ENCODE peak calls at places on chromosomes 11 and 22, in seven cellular contexts. R, F, Q, Z, J, A and W are unnamed samples.

GRCh38 chr22:35156945-35157344 is 91.0 kb downstream of the ISX start:
- DNase-seq in A (no peak), F (no peak), R (peak), Z (no peak), Q (no peak), J (no peak), W (no peak)

GRCh38 chr11:33695051-33695566 is 5.5 kb downstream of the C11orf91 start:
- DNase-seq in Q (peak), J (no peak), R (no peak), F (no peak), Z (no peak), A (peak), W (no peak)

GRCh38 chr11:78097666-78098385 is 18.2 kb upstream of the NDUFC2 start:
- DNase-seq in F (no peak), A (no peak), Z (no peak), Q (no peak), R (no peak), J (no peak), W (no peak)

GRCh38 chr11:96001037-96001436 is 77.1 kb upstream of the MTMR2 start:
- DNase-seq in A (no peak), J (peak), Q (no peak), Z (peak), F (peak), R (peak), W (no peak)

GRCh38 chr11:45110562-45110961 is 35.9 kb upstream of the PRDM11 start:
- DNase-seq in A (no peak), Q (no peak), F (peak), J (peak), R (no peak), Z (peak), W (no peak)

GRCh38 chr11:12285106-12285505 is 92.3 kb upstream of the PARVA start:
- DNase-seq in J (peak), R (peak), F (no peak), A (no peak), Q (no peak), Z (no peak), W (no peak)

GRCh38 chr11:110777765-110778164 is 65.5 kb upstream of the ARHGAP20 start:
- DNase-seq in J (peak), F (peak), A (no peak), R (no peak), Z (peak), Q (no peak), W (no peak)

GRCh38 chr11:80054582-80055165 is 613.8 kb upstream of the TENM4 start:
- DNase-seq in F (no peak), R (no peak), Z (no peak), J (no peak), A (no peak), Q (no peak), W (no peak)

GRCh38 chr11:132402056-132402684 is 1031.8 kb downstream of the NTM start:
- DNase-seq in A (no peak), Z (no peak), Q (peak), J (peak), F (peak), R (no peak), W (no peak)

GRCh38 chr22:39946571-39947407 is 13.4 kb upstream of the TMA7B start:
- DNase-seq in R (no peak), J (no peak), Q (no peak), F (no peak), A (no peak), Z (peak), W (no peak)

GRCh38 chr11:102280237-102280833 is 36.9 kb upstream of the BIRC3 start:
- DNase-seq in R (no peak), Q (no peak), Z (no peak), F (no peak), A (no peak), J (no peak), W (no peak)

GRCh38 chr22:41284465-41284864 is 1.5 kb downstream of the RANGAP1 start:
- DNase-seq in Z (no peak), J (no peak), R (no peak), A (no peak), F (no peak), Q (peak), W (no peak)

GRCh38 chr22:20009018-20009482 is 7.6 kb downstream of the ARVCF start:
- DNase-seq in F (no peak), J (no peak), Q (no peak), A (peak), Z (no peak), R (no peak), W (no peak)

GRCh38 chr11:44916797-44917196 is 33.9 kb downstream of the TP53I11 start:
- DNase-seq in Q (no peak), Z (no peak), R (no peak), A (no peak), J (no peak), F (no peak), W (no peak)

GRCh38 chr11:11463397-11463796 is 110.3 kb upstream of the CSNK2A3 start:
- DNase-seq in J (no peak), F (no peak), A (no peak), Q (no peak), Z (no peak), R (no peak), W (no peak)

GRCh38 chr11:30046211-30046945 is 29.5 kb upstream of the KCNA4 start:
- DNase-seq in F (no peak), Z (no peak), Q (no peak), A (no peak), R (no peak), J (no peak), W (no peak)

GRCh38 chr22:38136607-38137006 is 26.1 kb upstream of the BAIAP2L2 start:
- DNase-seq in J (no peak), A (no peak), F (no peak), Z (no peak), R (no peak), Q (no peak), W (no peak)

GRCh38 chr22:35174398-35174797 is 82.9 kb upstream of the HMGXB4 start:
- DNase-seq in Q (no peak), J (no peak), A (no peak), Z (no peak), R (no peak), F (no peak), W (no peak)

GRCh38 chr22:45930324-45930723 is 46.6 kb downstream of the WNT7B start:
- DNase-seq in Q (no peak), R (no peak), F (no peak), Z (no peak), A (no peak), J (no peak), W (no peak)

GRCh38 chr11:74011360-74012071 is 2.6 kb upstream of the UCP3 start:
- DNase-seq in R (no peak), A (no peak), J (peak), Z (no peak), Q (no peak), F (no peak), W (peak)

GRCh38 chr11:1548221-1549070 is 23.6 kb downstream of the DUSP8 start:
- DNase-seq in F (peak), J (peak), A (peak), Z (peak), Q (peak), R (peak), W (no peak)

GRCh38 chr11:80727315-80727714 is 1286.5 kb upstream of the TENM4 start:
- DNase-seq in J (no peak), R (no peak), Z (no peak), A (no peak), Q (no peak), F (no peak), W (no peak)

GRCh38 chr11:130217133-130217631 is 57.6 kb downstream of the ST14 start:
- DNase-seq in J (no peak), A (peak), Z (no peak), F (no peak), R (peak), Q (no peak), W (no peak)

GRCh38 chr11:117618956-117619355 is 178.1 kb downstream of the DSCAML1 start:
- DNase-seq in J (no peak), R (no peak), F (no peak), Z (no peak), A (no peak), Q (no peak), W (no peak)

GRCh38 chr11:76152086-76152658 is 54.1 kb downstream of the WNT11 start:
- DNase-seq in A (peak), F (peak), Z (peak), R (peak), Q (peak), J (peak), W (peak)

GRCh38 chr11:3050386-3051325 is 6.6 kb downstream of the CARS1 start:
- DNase-seq in A (no peak), Q (no peak), R (no peak), F (no peak), J (no peak), Z (no peak), W (no peak)

GRCh38 chr11:57205046-57205671 is 23.4 kb downstream of the LRRC55 start:
- DNase-seq in Q (no peak), Z (no peak), F (no peak), A (no peak), R (no peak), J (peak), W (no peak)

GRCh38 chr11:95699631-95700470 is 89.7 kb downstream of the FAM76B start:
- DNase-seq in Z (no peak), A (no peak), J (peak), F (no peak), R (no peak), Q (no peak), W (peak)

GRCh38 chr11:46306296-46306853 is 28.9 kb downstream of the CREB3L1 start:
- DNase-seq in J (peak), R (no peak), A (no peak), F (no peak), Z (no peak), Q (no peak), W (no peak)

GRCh38 chr11:73001615-73002014 is 140.5 kb downstream of the FCHSD2 start:
- DNase-seq in F (no peak), A (no peak), R (no peak), J (no peak), Q (no peak), Z (no peak), W (no peak)

DNA sequence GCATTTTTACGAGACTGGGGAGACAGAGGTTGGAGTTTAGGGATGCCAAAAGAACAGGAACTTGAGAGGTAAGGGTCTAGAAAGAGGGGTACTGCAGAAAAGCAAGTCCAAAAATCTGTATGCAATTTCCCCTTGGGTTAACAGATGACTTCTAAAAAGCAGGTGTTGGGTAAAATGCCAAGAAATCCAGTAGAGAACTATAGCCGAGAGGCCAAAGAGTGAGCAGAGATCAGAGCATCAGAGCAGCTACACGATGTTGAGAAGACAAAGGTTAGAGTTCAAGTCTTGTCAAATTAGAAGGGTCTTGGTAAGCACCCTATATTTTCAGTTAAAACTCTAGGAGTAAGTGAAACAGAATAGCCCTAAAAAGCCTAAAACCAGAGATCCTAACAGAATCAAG is 145.2 kb downstream of the FCHSD2 start:
- DNase-seq in F (no peak), Q (no peak), Z (no peak), J (no peak), A (no peak), R (no peak), W (no peak)
- H3K27ac ChIP-seq in F (no peak), Q (no peak), Z (no peak), J (no peak), A (no peak), R (no peak), W (no peak)

GRCh38 chr22:50280708-50281383 is 10.7 kb upstream of the MAPK11 start:
- DNase-seq in R (no peak), F (no peak), Z (no peak), A (no peak), J (no peak), Q (no peak), W (no peak)
- H3K4me3 ChIP-seq in R (no peak), F (no peak), Z (no peak), A (no peak), J (no peak), Q (no peak), W (no peak)

DNA sequence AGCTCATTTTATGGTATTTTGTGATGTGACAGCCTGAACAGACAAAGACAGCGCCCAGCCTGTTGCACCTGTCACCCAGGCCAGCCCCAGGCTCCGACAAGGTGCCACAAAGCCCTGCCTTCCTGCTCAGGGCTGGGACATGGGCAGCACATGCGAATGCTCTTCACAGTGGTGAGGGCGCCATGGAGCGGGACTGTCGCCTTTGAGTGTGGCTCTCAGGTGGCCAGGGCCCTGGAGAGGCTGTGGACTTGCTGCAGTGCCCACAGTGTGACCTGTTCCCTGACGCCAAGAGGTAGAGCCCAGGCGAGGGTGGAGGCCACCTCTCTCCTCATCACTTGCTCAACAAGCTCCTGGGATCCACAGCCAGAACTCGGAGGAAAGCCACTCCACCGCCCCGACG is 346.3 kb downstream of the SHANK2 start:
- DNase-seq in J (no peak), Z (no peak), R (no peak), Q (no peak), F (no peak), A (peak), W (no peak)
- H3K27ac ChIP-seq in J (no peak), Z (no peak), R (no peak), Q (no peak), F (no peak), A (no peak), W (no peak)

GRCh38 chr11:134411887-134412507 is at the start of gene B3GAT1:
- DNase-seq in A (no peak), Q (no peak), R (no peak), J (no peak), F (no peak), Z (no peak), W (no peak)

GRCh38 chr11:134410766-134411165 is 1.3 kb downstream of the B3GAT1 start:
- DNase-seq in Z (no peak), A (no peak), J (no peak), Q (no peak), R (no peak), F (no peak), W (no peak)

GRCh38 chr11:134414036-134414731 is 2.1 kb upstream of the B3GAT1 start:
- DNase-seq in Z (no peak), Q (no peak), F (no peak), R (no peak), J (no peak), A (no peak), W (no peak)

GRCh38 chr11:134413334-134414035 is 1.4 kb upstream of the B3GAT1 start:
- DNase-seq in Q (no peak), J (no peak), F (no peak), R (no peak), A (no peak), Z (no peak), W (no peak)

GRCh38 chr11:134412508-134413333 is 679 bp upstream of the B3GAT1 start:
- DNase-seq in A (peak), Q (peak), F (no peak), Z (no peak), J (no peak), R (no peak), W (no peak)
- H3K4me3 ChIP-seq in A (no peak), Q (peak), F (peak), Z (peak), J (no peak), R (peak), W (no peak)

DNA sequence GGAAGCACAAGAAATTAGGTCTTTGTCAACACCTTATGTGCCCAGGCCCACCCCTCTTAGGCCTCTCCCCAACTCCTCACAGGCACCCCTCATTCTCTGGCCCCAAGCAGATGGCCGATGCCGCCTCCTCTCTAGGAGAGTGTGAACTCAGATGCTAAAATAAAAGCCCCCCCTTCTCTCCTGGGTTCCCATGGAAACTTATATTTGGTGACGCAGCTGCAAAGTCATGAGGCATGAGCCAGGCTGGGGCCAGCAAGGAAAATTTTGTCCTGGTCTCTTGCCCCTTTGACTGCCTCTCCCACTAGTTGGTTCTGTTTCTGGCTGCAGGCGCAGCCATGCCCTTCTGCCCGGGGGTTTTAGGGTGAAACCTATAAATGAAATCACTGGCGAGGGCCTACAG is 11.8 kb downstream of the RCOR2 start:
- DNase-seq in Q (no peak), A (no peak), F (no peak), J (peak), Z (no peak), R (no peak), W (no peak)
- H3K27ac ChIP-seq in Q (no peak), A (no peak), F (no peak), J (no peak), Z (no peak), R (no peak), W (no peak)

DNA sequence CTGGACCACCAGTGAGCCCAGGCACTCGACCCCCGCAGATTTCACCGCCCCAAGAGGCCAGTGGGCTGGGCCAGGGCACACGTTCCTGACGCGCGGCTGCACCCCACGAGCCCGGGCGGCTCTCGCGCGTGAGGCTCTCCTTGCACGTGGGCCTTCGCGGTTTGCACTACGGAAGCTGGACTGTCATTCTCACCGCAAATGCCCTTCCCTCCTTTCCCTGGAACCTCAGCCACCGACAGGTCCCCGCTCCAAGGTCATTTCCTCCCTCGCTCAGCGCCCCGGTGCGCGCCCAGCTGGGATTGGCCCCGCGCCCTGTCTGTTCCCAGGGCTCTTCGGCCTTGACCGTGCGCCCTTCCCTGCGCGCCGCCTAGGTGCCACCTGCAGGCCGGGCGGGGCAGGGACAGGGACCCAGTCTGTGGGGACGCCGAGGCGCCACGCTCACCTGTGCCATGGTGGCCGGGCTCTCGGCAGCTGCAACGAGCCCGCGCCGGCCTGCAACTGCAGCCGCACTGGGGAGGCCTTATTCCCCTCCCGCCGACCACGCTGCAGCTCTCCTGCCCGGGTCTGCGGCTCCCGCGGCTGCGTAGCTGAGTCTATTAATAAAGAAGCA is 2.1 kb upstream of the CPT1A start:
- DNase-seq in J (no peak), R (peak), Q (peak), A (peak), F (peak), Z (peak), W (peak)
- H3K4me3 ChIP-seq in J (no peak), R (peak), Q (peak), A (peak), F (peak), Z (peak), W (peak)

GRCh38 chr11:111917788-111918187 is 925 bp upstream of the C11orf52 start:
- DNase-seq in R (no peak), F (no peak), Z (no peak), J (no peak), A (no peak), Q (no peak), W (no peak)

GRCh38 chr11:111920908-111921307 is 2.2 kb downstream of the C11orf52 start:
- DNase-seq in Q (no peak), A (no peak), F (no peak), Z (no peak), J (no peak), R (no peak), W (no peak)

GRCh38 chr11:111916768-111917167 is 1.9 kb upstream of the C11orf52 start:
- DNase-seq in Q (no peak), A (no peak), Z (no peak), J (no peak), F (no peak), R (no peak), W (no peak)

GRCh38 chr11:111917312-111917711 is 1.4 kb upstream of the C11orf52 start:
- DNase-seq in J (no peak), A (no peak), Q (no peak), F (no peak), Z (no peak), R (no peak), W (no peak)

GRCh38 chr11:111918390-111919256 is at the start of gene C11orf52:
- DNase-seq in Q (peak), A (peak), Z (peak), F (peak), R (peak), J (peak), W (no peak)
- H3K27ac ChIP-seq in Q (peak), A (peak), Z (peak), F (peak), R (peak), J (no peak), W (no peak)

GRCh38 chr11:18699269-18699596 is 654 bp downstream of the TMEM86A start:
- DNase-seq in R (no peak), Z (no peak), F (no peak), A (no peak), J (no peak), Q (no peak), W (no peak)
- H3K4me3 ChIP-seq in R (peak), Z (peak), F (peak), A (peak), J (peak), Q (peak), W (peak)